ENCODE peak calls at places on chromosomes 12 and 14, in six cellular contexts. V, C, T, U, Z and J are unnamed samples.

GRCh38 chr14:100307215-100308111 is 1.2 kb upstream of the SLC25A29 start:
- DNase-seq in Z (no peak), U (no peak), T (no peak), C (no peak), V (no peak), J (peak; percentile 50)

GRCh38 chr14:36430662-36431084 is 89.4 kb downstream of the NKX2-1 start:
- DNase-seq in Z (no peak), C (peak; percentile 31), U (no peak), T (no peak), V (no peak), J (no peak)

GRCh38 chr12:11321980-11322379 is 11.7 kb upstream of the PRB4 start:
- DNase-seq in Z (no peak), T (no peak), V (no peak), U (no peak), C (no peak), J (no peak)

GRCh38 chr12:131853832-131854797 is 25.9 kb downstream of the MMP17 start:
- DNase-seq in Z (no peak), V (no peak), U (no peak), C (no peak), T (no peak), J (no peak)

GRCh38 chr14:101509730-101510371 is 51.4 kb upstream of the DIO3 start:
- DNase-seq in V (no peak), T (peak; percentile 52), Z (no peak), C (no peak), U (peak; percentile 6), J (peak; percentile 24)

GRCh38 chr12:33180921-33181320 is 258.7 kb downstream of the SYT10 start:
- DNase-seq in U (no peak), Z (no peak), C (no peak), V (no peak), T (no peak), J (no peak)

GRCh38 chr12:94534761-94535613 is 75.3 kb upstream of the CEP83 start:
- DNase-seq in U (no peak), Z (peak; percentile 11), V (no peak), C (no peak), T (no peak), J (no peak)

GRCh38 chr12:56922032-56922431 is 12.2 kb downstream of the SDR9C7 start:
- DNase-seq in V (no peak), U (no peak), T (no peak), Z (no peak), C (no peak), J (no peak)

GRCh38 chr14:56044196-56044595 is 74.0 kb upstream of the PELI2 start:
- DNase-seq in U (no peak), T (no peak), Z (no peak), C (no peak), V (no peak), J (no peak)

GRCh38 chr12:51923506-51924365 is 16.4 kb downstream of the ACVRL1 start:
- DNase-seq in T (no peak), C (peak; percentile 72), V (peak; percentile 16), Z (no peak), U (peak; percentile 76), J (peak; percentile 67)

GRCh38 chr12:45214739-45215418 is 1.0 kb upstream of the ANO6 start:
- DNase-seq in C (no peak), U (no peak), V (peak; percentile 37), T (no peak), Z (no peak), J (no peak)

GRCh38 chr14:64692597-64693350 is 11.4 kb upstream of the PLEKHG3 start:
- DNase-seq in C (no peak), Z (no peak), T (peak; percentile 3), V (no peak), U (no peak), J (no peak)

GRCh38 chr14:103628684-103629502 is at the start of gene KLC1:
- DNase-seq in U (peak; percentile 89), T (peak; percentile 83), C (peak; percentile 89), V (peak; percentile 81), Z (peak; percentile 79), J (peak; percentile 96)

GRCh38 chr12:1367731-1368285 is 226.6 kb downstream of the FBXL14 start:
- DNase-seq in Z (no peak), T (no peak), U (no peak), C (no peak), V (no peak), J (no peak)

GRCh38 chr12:124315316-124315924 is 20.5 kb downstream of the RFLNA start:
- DNase-seq in U (no peak), Z (no peak), C (no peak), V (no peak), T (no peak), J (no peak)

GRCh38 chr12:6827437-6827894 is 741 bp upstream of the P3H3 start:
- DNase-seq in U (peak; percentile 89), Z (peak; percentile 83), C (peak; percentile 69), T (peak; percentile 2), V (peak; percentile 62), J (peak; percentile 88)

GRCh38 chr14:104084251-104085002 is 1.1 kb upstream of the ASPG start:
- DNase-seq in T (no peak), V (no peak), C (peak; percentile 19), Z (no peak), U (no peak), J (no peak)

GRCh38 chr12:131677699-131678098 is 33.2 kb upstream of the SFSWAP start:
- DNase-seq in U (no peak), C (no peak), V (no peak), T (peak; percentile 24), Z (no peak), J (no peak)

GRCh38 chr14:96245710-96246534 is 10.1 kb upstream of the BDKRB1 start:
- DNase-seq in U (no peak), V (no peak), C (no peak), T (no peak), Z (no peak), J (peak; percentile 4)

GRCh38 chr12:103627189-103627855 is 40.2 kb downstream of the STAB2 start:
- DNase-seq in Z (no peak), U (peak; percentile 72), C (no peak), V (no peak), T (no peak), J (no peak)

GRCh38 chr12:27359578-27360340 is 27.1 kb downstream of the BMAL2 start:
- DNase-seq in C (no peak), U (no peak), Z (no peak), V (no peak), T (no peak), J (no peak)

GRCh38 chr12:123942277-123942653 is 30.4 kb downstream of the CCDC92 start:
- DNase-seq in T (no peak), V (no peak), U (no peak), Z (no peak), C (no peak), J (no peak)

GRCh38 chr12:31590730-31591307 is at the start of gene DENND5B:
- DNase-seq in C (peak; percentile 86), V (peak; percentile 25), T (no peak), U (peak; percentile 86), Z (peak; percentile 71), J (peak; percentile 86)

GRCh38 chr12:19234171-19234704 is 104.7 kb downstream of the PLEKHA5 start:
- DNase-seq in T (no peak), V (no peak), C (no peak), Z (no peak), U (no peak), J (no peak)

GRCh38 chr14:54564071-54564798 is 2.7 kb upstream of the SAMD4A start:
- DNase-seq in V (no peak), Z (peak; percentile 29), C (no peak), U (no peak), T (no peak), J (no peak)

GRCh38 chr12:1978078-1978477 is 26.2 kb downstream of the DCP1B start:
- DNase-seq in C (no peak), T (no peak), U (no peak), V (no peak), Z (no peak), J (no peak)

GRCh38 chr14:105141486-105142281 is 26.9 kb downstream of the JAG2 start:
- DNase-seq in C (no peak), V (no peak), T (peak; percentile 68), U (no peak), Z (no peak), J (peak; percentile 20)

GRCh38 chr12:92167075-92167474 is 21.4 kb upstream of the BTG1 start:
- DNase-seq in U (no peak), V (no peak), Z (no peak), C (no peak), T (no peak), J (no peak)

GRCh38 chr14:73267474-73267873 is 30.2 kb downstream of the PAPLN start:
- DNase-seq in Z (no peak), U (no peak), C (no peak), V (no peak), T (no peak), J (no peak)

GRCh38 chr14:77407158-77407557 is 16.2 kb downstream of the NOXRED1 start:
- DNase-seq in C (no peak), V (no peak), T (no peak), Z (no peak), U (no peak), J (no peak)
- H3K4me3 ChIP-seq in C (no peak overlapping the region), V (no peak overlapping the region), T (no peak overlapping the region), Z (no peak overlapping the region), U (no peak overlapping the region), J (peak overlapping the region; percentile 1)

GRCh38 chr12:54386781-54387467 is 2.4 kb upstream of the ZNF385A start:
- DNase-seq in V (no peak), Z (no peak), C (no peak), T (no peak), U (no peak), J (no peak)
- H3K4me1 ChIP-seq in V (no peaks in the 10 kb centered on the region), Z (peaks cover 51% of the 10 kb centered on the region), C (no peaks in the 10 kb centered on the region), T (peaks cover 39% of the 10 kb centered on the region), U (peaks cover 20% of the 10 kb centered on the region), J (peaks cover 65% of the 10 kb centered on the region)

GRCh38 chr12:116273813-116274551 is 3.5 kb downstream of the MED13L start:
- DNase-seq in T (no peak), C (no peak), Z (no peak), U (no peak), V (no peak), J (no peak)
- H3K4me3 ChIP-seq in T (no peak overlapping the region), C (no peak overlapping the region), Z (no peak overlapping the region), U (peak overlapping the region; percentile 87), V (peak overlapping the region; percentile 84), J (no peak overlapping the region)

GRCh38 chr14:75631453-75631831 is 29.2 kb downstream of the ERG28 start:
- DNase-seq in C (no peak), T (no peak), U (no peak), V (no peak), Z (peak; percentile 26), J (no peak)

GRCh38 chr14:75630695-75631452 is 29.8 kb downstream of the ERG28 start:
- DNase-seq in T (no peak), C (no peak), V (no peak), U (no peak), Z (no peak), J (no peak)

GRCh38 chr14:75627406-75627805 is 33.3 kb downstream of the ERG28 start:
- DNase-seq in V (no peak), U (no peak), C (peak; percentile 58), T (no peak), Z (no peak), J (no peak)

GRCh38 chr14:75628816-75629215 is 31.9 kb downstream of the ERG28 start:
- DNase-seq in Z (no peak), C (no peak), T (no peak), U (no peak), V (no peak), J (no peak)

DNA sequence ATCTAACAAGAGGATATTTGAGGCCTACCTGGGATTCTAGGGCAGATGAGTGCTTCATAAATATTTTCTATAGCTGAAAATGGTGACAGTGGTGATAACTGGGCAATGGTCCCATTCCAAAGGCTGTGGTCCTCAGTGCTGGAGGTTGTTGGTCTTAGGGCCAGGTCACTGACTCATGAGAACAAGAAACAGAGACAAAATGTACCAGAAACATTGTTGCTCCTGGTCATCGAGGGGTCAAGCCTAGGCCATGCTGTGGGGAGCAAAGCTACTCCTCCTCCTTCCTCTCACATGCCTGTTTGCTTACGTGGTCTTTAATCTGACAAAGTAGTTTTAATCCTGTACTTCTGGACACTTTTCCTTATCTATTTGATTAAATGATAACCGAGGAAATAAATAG is 33.8 kb downstream of the ERG28 start:
- DNase-seq in T (no peak), V (no peak), U (no peak), C (no peak), Z (no peak), J (no peak)
- H3K4me1 ChIP-seq in T (no peaks in the 10 kb centered on the region), V (no peaks in the 10 kb centered on the region), U (no peaks in the 10 kb centered on the region), C (peaks cover 50% of the 10 kb centered on the region), Z (no peaks in the 10 kb centered on the region), J (no peaks in the 10 kb centered on the region)